ENCODE peak calls at places on chromosomes 2 and 18, in six cellular contexts. B, X, D, F, O and V are unnamed samples.
A peak's percentile ranks its signal among the peaks of the same experiment; 100 is the strongest.

GRCh38 chr2:169839954-169840746 is 12.9 kb downstream of the UBR3 start:
- DNase-seq in D (no peak), B (no peak), F (no peak), X (no peak), O (no peak), V (no peak)

GRCh38 chr2:71597749-71598148 is 144.4 kb downstream of the DYSF start:
- DNase-seq in D (no peak), X (no peak), O (peak; percentile 19), B (no peak), F (no peak), V (no peak)

GRCh38 chr2:205734436-205734835 is 52.1 kb downstream of the NRP2 start:
- DNase-seq in X (peak; percentile 77), O (peak; percentile 87), F (no peak), B (no peak), D (no peak), V (no peak)

GRCh38 chr18:76564117-76564516 is 69.1 kb upstream of the ZNF516 start:
- DNase-seq in O (peak; percentile 78), X (no peak), B (no peak), D (no peak), F (no peak), V (no peak)

GRCh38 chr18:22170421-22171262 is 1.3 kb downstream of the GATA6 start:
- DNase-seq in D (no peak), F (no peak), B (peak; percentile 80), X (peak; percentile 70), O (peak; percentile 91), V (no peak)

GRCh38 chr2:62151306-62151638 is 44.6 kb upstream of the B3GNT2 start:
- DNase-seq in X (no peak), F (no peak), D (no peak), O (no peak), B (no peak), V (no peak)

GRCh38 chr18:49917742-49918141 is 104.4 kb upstream of the ACAA2 start:
- DNase-seq in X (no peak), O (no peak), B (no peak), F (no peak), D (no peak), V (no peak)

GRCh38 chr18:31424383-31424988 is 23.1 kb upstream of the DSG3 start:
- DNase-seq in B (no peak), O (peak; percentile 11), D (peak; percentile 18), X (no peak), F (peak; percentile 56), V (no peak)

GRCh38 chr2:66522591-66523379 is 87.9 kb downstream of the MEIS1 start:
- DNase-seq in F (no peak), D (no peak), B (no peak), O (no peak), X (no peak), V (no peak)

GRCh38 chr18:25345432-25345831 is 6.5 kb downstream of the ZNF521 start:
- DNase-seq in O (peak; percentile 38), X (no peak), F (no peak), B (no peak), D (no peak), V (no peak)

GRCh38 chr2:236164983-236165301 is 3.2 kb downstream of the GBX2 start:
- DNase-seq in B (peak; percentile 30), F (no peak), D (no peak), X (no peak), O (no peak), V (no peak)
- H3K4me3 ChIP-seq in B (no peak overlapping the region), F (peak overlapping the region; percentile 95), D (no peak overlapping the region), X (no peak overlapping the region), O (no peak overlapping the region), V (no peak overlapping the region)

DNA sequence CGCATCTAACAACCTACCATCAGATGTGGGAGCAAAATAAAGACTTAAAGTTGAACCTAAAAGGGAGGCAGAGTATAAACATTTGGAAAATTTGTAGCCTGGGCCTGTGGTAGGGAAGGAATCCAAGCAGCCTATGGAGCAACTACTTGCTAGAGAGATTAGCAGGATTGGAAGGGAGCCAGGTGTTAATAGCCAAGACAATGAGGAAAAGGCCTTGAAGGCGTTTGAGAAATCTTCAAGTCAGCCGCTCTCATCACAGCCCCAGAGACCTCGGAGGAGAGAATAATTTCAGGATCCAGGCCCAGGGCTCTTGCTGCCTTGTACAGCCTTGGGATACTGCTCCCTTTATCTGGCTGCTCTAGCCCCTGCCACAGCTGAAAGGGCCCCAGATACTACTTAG is 219.7 kb downstream of the THSD7B start:
- DNase-seq in F (no peak), D (no peak), X (no peak), O (peak; percentile 8), B (no peak), V (no peak)
- H3K36me3 ChIP-seq in F (no peaks in the 10 kb centered on the region), D (no peaks in the 10 kb centered on the region), X (no peaks in the 10 kb centered on the region), O (no peaks in the 10 kb centered on the region), B (no peaks in the 10 kb centered on the region), V (no peaks in the 10 kb centered on the region)

GRCh38 chr2:101533611-101534601 is 59.0 kb upstream of the RFX8 start:
- DNase-seq in B (no peak), X (no peak), D (no peak), F (peak; percentile 6), O (no peak), V (no peak)

GRCh38 chr2:101524811-101525430 is 50.0 kb upstream of the RFX8 start:
- DNase-seq in B (no peak), D (no peak), F (no peak), X (no peak), O (peak; percentile 41), V (no peak)

GRCh38 chr2:101528501-101528900 is 53.6 kb upstream of the RFX8 start:
- DNase-seq in B (no peak), O (no peak), D (no peak), X (no peak), F (no peak), V (no peak)
- H3K27ac ChIP-seq in B (no peak overlapping the region), O (no peak overlapping the region), D (no peak overlapping the region), X (no peak overlapping the region), F (no peak overlapping the region), V (no peak overlapping the region)

GRCh38 chr2:223998983-223999382 is 40.1 kb downstream of the SERPINE2 start:
- DNase-seq in D (no peak), B (no peak), F (no peak), X (no peak), O (no peak), V (no peak)
- H3K4me3 ChIP-seq in D (no peak overlapping the region), B (no peak overlapping the region), F (no peak overlapping the region), X (no peak overlapping the region), O (no peak overlapping the region), V (no peak overlapping the region)

GRCh38 chr2:42353792-42354429 is 7.1 kb downstream of the COX7A2L start:
- DNase-seq in O (peak; percentile 20), F (no peak), D (no peak), X (no peak), B (no peak), V (no peak)
- H3K36me3 ChIP-seq in O (peaks cover 14% of the 10 kb centered on the region), F (peaks cover 1% of the 10 kb centered on the region), D (peaks cover 53% of the 10 kb centered on the region), X (no peaks in the 10 kb centered on the region), B (peaks cover 28% of the 10 kb centered on the region), V (peaks cover 5% of the 10 kb centered on the region)

GRCh38 chr2:227848146-227848545 is 23.3 kb upstream of the DAW1 start:
- DNase-seq in F (no peak), B (no peak), O (no peak), D (no peak), X (no peak), V (no peak)
- H3K27ac ChIP-seq in F (no peak overlapping the region), B (no peak overlapping the region), O (no peak overlapping the region), D (no peak overlapping the region), X (no peak overlapping the region), V (peak overlapping the region; percentile 48)

DNA sequence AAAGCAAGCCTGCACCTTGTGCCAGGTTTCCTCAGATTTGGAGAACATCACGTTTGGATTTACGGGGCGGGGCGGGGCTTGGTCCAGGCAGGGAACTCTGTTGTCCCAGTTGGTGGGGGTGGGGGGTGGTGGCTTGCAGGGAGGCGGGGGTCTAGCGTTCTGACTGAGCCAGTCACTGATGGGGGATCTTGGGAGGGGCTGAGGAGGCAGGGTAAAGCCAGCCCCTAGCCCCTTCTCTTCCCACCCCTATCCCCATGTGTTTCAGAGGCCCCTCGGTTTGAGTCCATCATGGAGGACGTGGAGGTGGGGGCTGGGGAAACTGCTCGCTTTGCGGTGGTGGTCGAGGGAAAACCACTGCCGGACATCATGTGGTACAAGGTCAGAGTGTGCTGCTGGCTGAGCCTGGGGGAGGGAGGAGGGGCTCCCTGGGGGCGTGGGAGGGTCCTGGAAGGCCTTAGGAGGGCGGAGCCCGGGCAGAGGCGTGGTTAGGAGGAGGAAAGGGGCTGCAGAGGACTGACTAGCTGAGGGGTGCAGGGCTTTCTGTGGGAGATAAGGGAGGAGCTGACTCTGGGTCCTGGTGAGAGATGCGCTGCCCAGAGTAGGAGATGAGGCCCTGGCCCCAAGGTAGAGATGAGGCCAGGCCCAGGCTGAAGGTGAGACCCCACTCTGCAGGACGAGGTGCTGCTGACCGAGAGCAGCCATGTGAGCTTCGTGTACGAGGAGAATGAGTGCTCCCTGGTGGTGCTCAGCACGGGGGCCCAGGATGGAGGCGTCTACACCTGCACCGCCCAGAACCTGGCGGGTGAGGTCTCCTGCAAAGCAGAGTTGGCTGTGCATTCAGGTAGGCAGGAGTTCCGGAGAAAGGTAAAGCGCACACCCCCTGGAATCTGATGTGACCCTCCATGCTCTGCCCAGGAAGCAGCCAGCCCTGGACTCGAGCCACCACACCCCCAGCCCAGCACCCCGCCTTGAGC is 21.8 kb upstream of the GMPPA start:
- DNase-seq in D (peak; percentile 19), B (no peak), O (no peak), F (peak; percentile 75), X (peak; percentile 66), V (no peak)
- H3K4me3 ChIP-seq in D (no peak overlapping the region), B (no peak overlapping the region), O (no peak overlapping the region), F (peak overlapping the region; percentile 44), X (no peak overlapping the region), V (no peak overlapping the region)

DNA sequence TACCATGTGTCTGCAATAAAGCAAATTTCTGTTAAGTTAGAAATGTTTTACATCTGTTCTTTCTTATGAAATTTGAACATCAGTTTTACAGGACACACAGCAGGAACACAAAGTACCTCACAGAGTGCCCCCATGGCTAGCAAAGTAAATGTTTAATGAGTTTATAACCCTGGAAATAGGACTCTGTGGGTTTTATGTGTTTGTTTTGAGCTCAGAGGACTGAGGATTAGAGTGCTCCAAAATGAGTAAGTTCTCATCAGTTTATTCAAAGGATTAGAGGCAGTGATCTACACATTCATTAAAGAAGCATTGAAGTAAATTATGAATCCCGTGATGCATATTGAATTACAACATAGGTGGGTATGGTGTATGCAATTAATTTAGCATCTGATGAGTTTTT is 281.8 kb downstream of the GULP1 start:
- DNase-seq in X (no peak), B (no peak), D (no peak), F (no peak), O (no peak), V (no peak)
- H3K36me3 ChIP-seq in X (no peaks in the 10 kb centered on the region), B (no peaks in the 10 kb centered on the region), D (no peaks in the 10 kb centered on the region), F (no peaks in the 10 kb centered on the region), O (no peaks in the 10 kb centered on the region), V (no peaks in the 10 kb centered on the region)

GRCh38 chr18:48207733-48208132 is 201.4 kb downstream of the ZBTB7C start:
- DNase-seq in O (no peak), F (no peak), X (no peak), D (no peak), B (no peak), V (no peak)
- H3K27ac ChIP-seq in O (no peak overlapping the region), F (no peak overlapping the region), X (no peak overlapping the region), D (no peak overlapping the region), B (no peak overlapping the region), V (no peak overlapping the region)